ENCODE peak calls at places on chromosomes 5 and 9, in seven cellular contexts. N, T, W, H, E, F and X are unnamed samples.

GRCh38 chr9:3292311-3292710 is 233.5 kb downstream of the RFX3 start:
- DNase-seq in N (no peak), T (no peak), W (peak), H (no peak), E (no peak), F (no peak), X (no peak)

GRCh38 chr5:107090471-107090870 is 580.3 kb downstream of the EFNA5 start:
- DNase-seq in N (no peak), T (no peak), W (peak), H (no peak), E (peak), F (no peak), X (no peak)

GRCh38 chr5:142627371-142628217 is 58.3 kb downstream of the FGF1 start:
- DNase-seq in N (no peak), T (no peak), W (no peak), H (no peak), E (no peak), F (no peak), X (no peak)

GRCh38 chr5:100505984-100506670 is 29.0 kb upstream of the FAM174A start:
- DNase-seq in N (no peak), T (no peak), W (peak), H (no peak), E (peak), F (no peak), X (peak)

GRCh38 chr9:81741103-81741502 is 51.8 kb upstream of the TLE1 start:
- DNase-seq in N (no peak), T (no peak), W (no peak), H (no peak), E (no peak), F (no peak), X (no peak)

GRCh38 chr9:137163101-137163661 is 6.7 kb downstream of the LRRC26 start:
- DNase-seq in N (no peak), T (peak), W (no peak), H (peak), E (peak), F (no peak), X (no peak)

GRCh38 chr9:137236936-137237421 is 4.1 kb upstream of the TUBB4B start:
- DNase-seq in N (no peak), T (no peak), W (no peak), H (no peak), E (no peak), F (no peak), X (no peak)

GRCh38 chr5:94562327-94562971 is 56.0 kb downstream of the KIAA0825 start:
- DNase-seq in N (no peak), T (no peak), W (no peak), H (no peak), E (no peak), F (no peak), X (peak)

GRCh38 chr9:98994226-98995058 is 50.7 kb downstream of the COL15A1 start:
- DNase-seq in N (no peak), T (peak), W (no peak), H (no peak), E (no peak), F (no peak), X (no peak)

DNA sequence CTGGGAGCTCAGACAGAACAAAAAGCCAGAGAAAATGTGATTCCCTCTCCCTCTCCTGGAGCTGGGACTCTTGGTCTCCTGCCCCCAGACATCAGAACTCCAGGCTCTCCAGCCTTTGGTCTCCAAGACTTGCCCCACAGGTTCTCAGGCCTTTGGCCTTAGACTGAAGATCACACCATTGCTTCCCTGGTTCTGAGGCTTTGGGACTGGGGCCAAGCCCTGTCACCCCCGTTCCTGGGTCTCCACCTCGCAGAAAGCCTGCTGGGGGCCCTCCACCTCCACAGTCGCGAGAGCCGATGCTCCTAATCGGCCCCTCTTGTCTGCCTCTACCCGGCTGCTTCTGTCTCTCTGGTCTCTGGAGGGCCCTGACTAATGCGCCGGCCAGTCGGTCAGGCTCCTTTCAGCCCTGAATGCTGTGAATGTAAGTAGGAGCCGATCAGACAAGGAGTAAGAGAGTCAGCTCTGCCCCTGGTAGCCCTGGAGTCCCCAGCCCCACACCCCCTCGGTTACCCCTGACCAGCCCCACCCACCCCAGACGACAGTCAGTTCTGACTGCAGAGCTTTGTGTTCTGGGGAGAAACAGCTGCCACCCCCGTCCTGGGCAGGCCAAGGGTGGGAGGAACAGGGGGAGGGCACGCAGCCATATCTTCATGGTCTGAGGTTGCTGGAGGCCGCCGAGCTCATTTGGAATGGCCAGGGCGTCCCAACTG is 57.5 kb downstream of the VAV2 start:
- DNase-seq in N (no peak), T (no peak), W (no peak), H (no peak), E (no peak), F (no peak), X (no peak)
- H3K27ac ChIP-seq in N (no peak), T (no peak), W (no peak), H (no peak), E (no peak), F (peak), X (peak)

GRCh38 chr9:129354498-129354897 is 176.4 kb upstream of the IER5L start:
- DNase-seq in N (no peak), T (no peak), W (no peak), H (no peak), E (no peak), F (no peak), X (no peak)
- TF ChIP-seq CTCF in N (no peak), T (no peak), W (no peak), H (no peak), E (no peak), F (no peak), X (no peak)

GRCh38 chr5:89524785-89525184 is 641.8 kb upstream of the MEF2C start:
- DNase-seq in N (no peak), T (no peak), W (no peak), H (no peak), E (no peak), F (no peak), X (no peak)
- H3K27ac ChIP-seq in N (no peak), T (no peak), W (no peak), H (no peak), E (no peak), F (no peak), X (no peak)

GRCh38 chr9:117021881-117022280 is 334.8 kb downstream of the TRIM32 start:
- DNase-seq in N (no peak), T (no peak), W (no peak), H (no peak), E (no peak), F (no peak), X (no peak)
- TF ChIP-seq CTCF in N (no peak), T (peak), W (no peak), H (no peak), E (no peak), F (no peak), X (no peak)

GRCh38 chr5:43145071-43145470 is 24.4 kb downstream of the ZNF131 start:
- DNase-seq in N (no peak), T (no peak), W (no peak), H (no peak), E (no peak), F (no peak), X (no peak)
- H3K27ac ChIP-seq in N (no peak), T (no peak), W (no peak), H (no peak), E (no peak), F (no peak), X (no peak)

DNA sequence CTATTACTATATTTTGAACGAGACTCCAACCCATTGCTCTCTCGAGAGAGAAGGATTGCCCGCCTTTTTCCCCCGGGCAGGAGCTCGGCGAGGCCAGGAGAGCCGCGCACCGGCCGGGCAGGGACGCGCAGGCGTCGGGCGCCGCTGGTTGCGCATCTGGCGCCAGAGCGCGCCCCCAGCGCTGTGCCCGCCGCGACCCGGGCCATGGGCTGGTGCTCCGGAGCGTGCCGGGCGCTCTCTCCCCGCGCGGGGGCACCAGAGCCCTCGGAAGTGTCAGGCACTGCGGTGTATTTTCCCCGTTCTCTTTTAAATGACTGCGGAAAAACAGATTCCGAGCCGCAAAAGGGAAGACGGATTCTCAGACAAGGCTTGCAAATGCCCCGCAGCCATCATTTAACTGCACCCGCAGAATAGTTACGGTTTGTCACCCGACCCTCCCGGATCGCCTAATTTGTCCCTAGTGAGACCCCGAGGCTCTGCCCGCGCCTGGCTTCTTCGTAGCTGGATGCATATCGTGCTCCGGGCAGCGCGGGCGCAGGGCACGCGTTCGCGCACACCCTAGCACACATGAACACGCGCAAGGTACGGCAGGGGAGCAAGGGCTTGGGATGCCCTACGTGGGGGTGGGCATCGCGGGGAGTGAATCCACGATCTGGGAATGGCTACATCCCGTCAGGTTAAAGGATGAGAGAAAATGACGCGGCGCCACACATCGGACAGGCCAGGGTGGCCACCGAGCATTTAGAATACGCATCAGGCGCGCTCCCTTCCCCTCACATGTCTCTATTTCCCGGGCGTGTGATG is 1.1 kb upstream of the NTRK2 start:
- DNase-seq in N (peak), T (peak), W (peak), H (no peak), E (peak), F (peak), X (peak)
- TF ChIP-seq CTCF in N (peak), T (peak), W (peak), H (no peak), E (peak), F (peak), X (peak)

GRCh38 chr5:145787996-145788395 is 47.1 kb downstream of the PRELID2 start:
- DNase-seq in N (no peak), T (no peak), W (no peak), H (no peak), E (no peak), F (no peak), X (no peak)

GRCh38 chr5:145787507-145787906 is 47.6 kb downstream of the PRELID2 start:
- DNase-seq in N (no peak), T (no peak), W (no peak), H (no peak), E (no peak), F (no peak), X (no peak)

GRCh38 chr5:145792840-145793239 is 42.3 kb downstream of the PRELID2 start:
- DNase-seq in N (no peak), T (no peak), W (no peak), H (no peak), E (no peak), F (no peak), X (no peak)

GRCh38 chr5:145791866-145792265 is 43.3 kb downstream of the PRELID2 start:
- DNase-seq in N (no peak), T (peak), W (no peak), H (no peak), E (no peak), F (no peak), X (no peak)

DNA sequence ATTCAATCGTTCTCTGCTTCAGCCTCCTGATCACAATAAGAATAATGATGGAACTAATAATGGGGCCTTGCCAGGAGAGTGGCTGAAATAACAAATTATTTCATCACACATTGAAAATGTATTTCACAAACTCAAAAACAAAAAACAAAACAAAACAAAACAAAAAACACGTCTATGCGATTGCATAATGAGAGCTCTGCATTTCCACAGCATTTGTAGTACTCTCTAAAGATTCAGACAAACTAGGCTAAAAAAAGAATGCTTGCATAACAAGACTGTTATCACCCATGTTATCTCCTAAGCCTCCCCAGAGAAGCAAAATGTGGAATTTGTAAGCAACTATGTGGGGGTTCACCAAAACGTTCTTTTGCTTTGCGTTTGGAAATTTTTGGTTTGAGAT is 48.1 kb downstream of the PRELID2 start:
- DNase-seq in N (no peak), T (no peak), W (peak), H (no peak), E (no peak), F (no peak), X (no peak)
- H3K27ac ChIP-seq in N (no peak), T (no peak), W (no peak), H (no peak), E (no peak), F (no peak), X (no peak)

GRCh38 chr5:31033295-31033694 is 160.2 kb upstream of the CDH6 start:
- DNase-seq in N (no peak), T (no peak), W (no peak), H (no peak), E (peak), F (no peak), X (no peak)

GRCh38 chr5:31027726-31028125 is 165.8 kb upstream of the CDH6 start:
- DNase-seq in N (no peak), T (no peak), W (no peak), H (no peak), E (no peak), F (no peak), X (no peak)

DNA sequence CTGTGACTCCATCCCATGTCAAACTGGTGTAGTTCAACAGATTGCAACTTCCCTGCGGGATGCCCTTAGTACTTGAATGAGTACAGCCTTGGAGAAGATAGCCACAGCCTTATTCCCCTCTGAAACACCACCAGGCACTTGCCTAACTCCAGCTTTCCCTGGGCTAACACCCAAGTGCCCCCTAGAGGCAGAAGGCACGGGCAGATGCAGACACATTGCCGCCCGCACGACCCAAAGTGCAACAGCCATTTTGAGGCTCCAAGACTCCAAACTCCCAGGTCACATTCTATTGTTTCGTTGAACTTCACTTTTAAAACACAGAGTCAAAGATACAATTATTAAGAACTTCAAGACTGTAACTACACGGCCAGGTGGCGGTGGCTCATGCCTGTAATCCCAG is 163.6 kb upstream of the CDH6 start:
- DNase-seq in N (no peak), T (peak), W (no peak), H (peak), E (no peak), F (no peak), X (no peak)
- TF ChIP-seq CTCF in N (no peak), T (peak), W (no peak), H (peak), E (no peak), F (no peak), X (no peak)

GRCh38 chr9:123377211-123377971 is 21.4 kb downstream of the CRB2 start:
- DNase-seq in N (peak), T (no peak), W (no peak), H (no peak), E (no peak), F (no peak), X (no peak)
- H3K27ac ChIP-seq in N (peak), T (no peak), W (no peak), H (no peak), E (no peak), F (no peak), X (no peak)

GRCh38 chr9:121286973-121287721 is 19.2 kb downstream of the GSN start:
- DNase-seq in N (peak), T (peak), W (peak), H (peak), E (peak), F (peak), X (peak)
- TF ChIP-seq CTCF in N (no peak), T (peak), W (peak), H (peak), E (peak), F (peak), X (no peak)